ENCODE peak calls at places on chromosomes 3 and 15, in four cellular contexts. P is omental fat pad, Y is smooth muscle cell of the brain vasculature, Q is anterior cingulate cortex. L is an unnamed sample.

GRCh38 chr3:45442679-45443214 is 54.4 kb downstream of the LARS2 start:
- DNase-seq in P (no peak), Y (no peak), Q (no peak), L (no peak)

GRCh38 chr3:32481791-32482631 is 20.6 kb downstream of the CMTM6 start:
- DNase-seq in P (no peak), Y (no peak), Q (no peak), L (no peak)

GRCh38 chr15:68372291-68372811 is 59.6 kb downstream of the ITGA11 start:
- DNase-seq in P (no peak), Y (no peak), Q (no peak), L (peak)

GRCh38 chr15:69540622-69541021 is 88.0 kb downstream of the RPLP1 start:
- DNase-seq in P (no peak), Y (no peak), Q (no peak), L (no peak)

GRCh38 chr3:80142714-80143113 is 374.9 kb upstream of the ROBO1 start:
- DNase-seq in P (no peak), Y (no peak), Q (no peak), L (no peak)

GRCh38 chr15:91924842-91925495 is 71.5 kb downstream of the SLCO3A1 start:
- DNase-seq in P (no peak), Y (no peak), Q (no peak), L (no peak)

GRCh38 chr3:7876741-7877297 is 624.8 kb upstream of the LMCD1 start:
- DNase-seq in P (no peak), Y (no peak), Q (no peak), L (no peak)

GRCh38 chr3:134419214-134419965 is 45.1 kb upstream of the AMOTL2 start:
- DNase-seq in P (no peak), Y (no peak), Q (no peak), L (no peak)

GRCh38 chr15:65083262-65083701 is 6.7 kb downstream of the KBTBD13 start:
- DNase-seq in P (no peak), Y (no peak), Q (no peak), L (no peak)

GRCh38 chr15:76327191-76328105 is 9.1 kb upstream of the ISL2 start:
- DNase-seq in P (no peak), Y (no peak), Q (no peak), L (no peak)

GRCh38 chr3:194906970-194907629 is 221.4 kb downstream of the FAM43A start:
- DNase-seq in P (no peak), Y (no peak), Q (no peak), L (no peak)

GRCh38 chr15:98597666-98598065 is 50.7 kb upstream of the IGF1R start:
- DNase-seq in P (no peak), Y (no peak), Q (no peak), L (no peak)

GRCh38 chr3:171967932-171968678 is 71.3 kb upstream of the FNDC3B start:
- DNase-seq in P (no peak), Y (no peak), Q (no peak), L (no peak)

GRCh38 chr3:56904526-56905245 is 102.9 kb upstream of the ARHGEF3 start:
- DNase-seq in P (no peak), Y (no peak), Q (no peak), L (no peak)

GRCh38 chr3:183188895-183189462 is 26.4 kb upstream of the LAMP3 start:
- DNase-seq in P (no peak), Y (no peak), Q (no peak), L (no peak)

GRCh38 chr15:68384451-68385239 is 47.3 kb downstream of the ITGA11 start:
- DNase-seq in P (no peak), Y (no peak), Q (no peak), L (peak)

GRCh38 chr3:71586810-71587242 is 3.3 kb upstream of the FOXP1 start:
- DNase-seq in P (no peak), Y (no peak), Q (no peak), L (no peak)

GRCh38 chr3:58422756-58423324 is 10.8 kb downstream of the PDHB start:
- DNase-seq in P (no peak), Y (no peak), Q (no peak), L (no peak)

GRCh38 chr3:102259636-102260035 is 175.2 kb upstream of the ZPLD1 start:
- DNase-seq in P (no peak), Y (no peak), Q (no peak), L (no peak)

GRCh38 chr3:56054827-56055226 is 413.4 kb downstream of the ERC2 start:
- DNase-seq in P (no peak), Y (no peak), Q (no peak), L (no peak)

GRCh38 chr3:122982202-122983185 is 45.1 kb downstream of the SEMA5B start:
- DNase-seq in P (no peak), Y (no peak), Q (no peak), L (no peak)

GRCh38 chr3:172530566-172530965 is 7.3 kb upstream of the TNFSF10 start:
- DNase-seq in P (no peak), Y (no peak), Q (no peak), L (no peak)

GRCh38 chr3:159038405-159038804 is 236.6 kb downstream of the MFSD1 start:
- DNase-seq in P (no peak), Y (no peak), Q (no peak), L (no peak)

GRCh38 chr15:41501961-41502786 is 8.5 kb downstream of the ITPKA start:
- DNase-seq in P (no peak), Y (no peak), Q (no peak), L (no peak)

GRCh38 chr15:78997981-78998499 is 53.2 kb upstream of the CTSH start:
- DNase-seq in P (no peak), Y (no peak), Q (no peak), L (no peak)

GRCh38 chr15:59792359-59792758 is 103.2 kb upstream of the BNIP2 start:
- DNase-seq in P (no peak), Y (no peak), Q (no peak), L (no peak)

GRCh38 chr15:29686445-29687203 is 135.6 kb downstream of the TJP1 start:
- DNase-seq in P (no peak), Y (no peak), Q (no peak), L (no peak)

GRCh38 chr3:119245778-119246177 is 5.1 kb upstream of the B4GALT4 start:
- DNase-seq in P (no peak), Y (no peak), Q (no peak), L (no peak)

GRCh38 chr15:90711418-90711824 is 5.7 kb upstream of the BLM start:
- DNase-seq in P (no peak), Y (no peak), Q (no peak), L (no peak)

GRCh38 chr3:23203651-23204111 is 554 bp downstream of the UBE2E2 start:
- DNase-seq in P (no peak), Y (no peak), Q (peak), L (no peak)

GRCh38 chr3:146780251-146780650 is 175.1 kb upstream of the PLSCR5 start:
- DNase-seq in P (no peak), Y (no peak), Q (no peak), L (no peak)

GRCh38 chr3:106392905-106393304 is 524.1 kb upstream of the CBLB start:
- DNase-seq in P (no peak), Y (no peak), Q (no peak), L (no peak)

GRCh38 chr3:68988740-68989139 is 24.7 kb downstream of the EOGT start:
- DNase-seq in P (no peak), Y (no peak), Q (no peak), L (no peak)

GRCh38 chr15:25790003-25790660 is 73.0 kb downstream of the ATP10A start:
- DNase-seq in P (peak), Y (no peak), Q (no peak), L (peak)

GRCh38 chr15:44194397-44195150 is 497 bp downstream of the FRMD5 start:
- DNase-seq in P (no peak), Y (no peak), Q (no peak), L (no peak)

GRCh38 chr3:10007126-10007782 is 19.0 kb upstream of the FANCD2 start:
- DNase-seq in P (no peak), Y (no peak), Q (no peak), L (no peak)

GRCh38 chr3:57073628-57074027 is 13.2 kb downstream of the SPATA12 start:
- DNase-seq in P (no peak), Y (no peak), Q (no peak), L (no peak)

L was measured in suprapubic skin.